ENCODE peak calls at places on chromosomes 2 and 18, in seven cellular contexts. Z is prostate gland, I is K562, Y is sigmoid colon, U is upper lobe of left lung, C is stomach, H is HCT116. E is an unnamed sample.

GRCh38 chr18:48992791-48993555 is 42.2 kb upstream of the SMAD7 start:
- DNase-seq in I (no peak), U (peak), C (no peak), Y (no peak), Z (no peak), H (no peak), E (no peak)

GRCh38 chr2:27798948-27799645 is 27.6 kb downstream of the MRPL33 start:
- DNase-seq in Y (peak), U (peak), I (no peak), C (no peak), H (peak), Z (no peak), E (peak)

GRCh38 chr2:218471982-218472381 is 53.1 kb downstream of the VIL1 start:
- DNase-seq in U (peak), Y (no peak), I (no peak), Z (no peak), C (no peak), H (no peak), E (no peak)

GRCh38 chr2:61421611-61422010 is 49.3 kb downstream of the USP34 start:
- DNase-seq in U (no peak), Z (no peak), I (no peak), H (no peak), Y (no peak), C (no peak), E (no peak)

GRCh38 chr2:197426723-197427122 is 8.1 kb downstream of the SF3B1 start:
- DNase-seq in U (no peak), H (no peak), C (no peak), I (no peak), Z (no peak), Y (no peak), E (no peak)

GRCh38 chr2:43021791-43022500 is 204.5 kb downstream of the ZFP36L2 start:
- DNase-seq in Z (no peak), C (peak), H (peak), I (peak), U (no peak), Y (peak), E (peak)

GRCh38 chr2:165428996-165429395 is 40.5 kb upstream of the CSRNP3 start:
- DNase-seq in C (no peak), Z (no peak), H (no peak), U (no peak), I (no peak), Y (no peak), E (no peak)

GRCh38 chr2:54456526-54457325 is 599 bp downstream of the SPTBN1 start:
- DNase-seq in Y (peak), H (no peak), I (peak), Z (no peak), U (no peak), C (no peak), E (peak)

GRCh38 chr2:51039581-51039980 is 7.6 kb upstream of the NRXN1 start:
- DNase-seq in Z (no peak), Y (no peak), C (no peak), I (no peak), U (no peak), H (no peak), E (no peak)

GRCh38 chr2:48343571-48344440 is 186.1 kb upstream of the STON1 start:
- DNase-seq in U (no peak), H (no peak), I (no peak), C (no peak), Y (no peak), Z (no peak), E (no peak)

GRCh38 chr2:241417626-241418025 is 61.5 kb downstream of the FARP2 start:
- DNase-seq in I (no peak), Y (no peak), U (no peak), H (no peak), Z (no peak), C (no peak), E (no peak)

GRCh38 chr2:197620113-197620512 is 55.3 kb downstream of the RFTN2 start:
- DNase-seq in U (no peak), Z (no peak), I (no peak), Y (no peak), H (no peak), C (no peak), E (no peak)

GRCh38 chr2:127153691-127154158 is 46.8 kb upstream of the BIN1 start:
- DNase-seq in Y (peak), Z (no peak), H (no peak), U (no peak), C (no peak), I (no peak), E (no peak)

GRCh38 chr2:196670342-196670741 is 30.8 kb downstream of the CCDC150 start:
- DNase-seq in H (no peak), Y (no peak), U (no peak), Z (no peak), I (no peak), C (no peak), E (no peak)

GRCh38 chr2:155250800-155251199 is 552.3 kb downstream of the KCNJ3 start:
- DNase-seq in H (peak), I (no peak), Z (no peak), U (no peak), C (no peak), Y (no peak), E (no peak)

GRCh38 chr2:133774675-133775005 is 206.4 kb upstream of the NCKAP5 start:
- DNase-seq in U (no peak), C (peak), Y (peak), I (no peak), Z (peak), H (no peak), E (peak)

GRCh38 chr18:22170421-22171262 is 1.3 kb downstream of the GATA6 start:
- DNase-seq in U (no peak), H (no peak), Z (peak), C (no peak), I (no peak), Y (peak), E (peak)

GRCh38 chr18:3857544-3857943 is 407.6 kb downstream of the TGIF1 start:
- DNase-seq in I (no peak), H (no peak), U (no peak), Y (no peak), Z (no peak), C (no peak), E (no peak)
- TF ChIP-seq POLR2A in I (no peak), H (no peak), U (no peak), Y (no peak), Z (no peak), C (no peak), E (no peak)

DNA sequence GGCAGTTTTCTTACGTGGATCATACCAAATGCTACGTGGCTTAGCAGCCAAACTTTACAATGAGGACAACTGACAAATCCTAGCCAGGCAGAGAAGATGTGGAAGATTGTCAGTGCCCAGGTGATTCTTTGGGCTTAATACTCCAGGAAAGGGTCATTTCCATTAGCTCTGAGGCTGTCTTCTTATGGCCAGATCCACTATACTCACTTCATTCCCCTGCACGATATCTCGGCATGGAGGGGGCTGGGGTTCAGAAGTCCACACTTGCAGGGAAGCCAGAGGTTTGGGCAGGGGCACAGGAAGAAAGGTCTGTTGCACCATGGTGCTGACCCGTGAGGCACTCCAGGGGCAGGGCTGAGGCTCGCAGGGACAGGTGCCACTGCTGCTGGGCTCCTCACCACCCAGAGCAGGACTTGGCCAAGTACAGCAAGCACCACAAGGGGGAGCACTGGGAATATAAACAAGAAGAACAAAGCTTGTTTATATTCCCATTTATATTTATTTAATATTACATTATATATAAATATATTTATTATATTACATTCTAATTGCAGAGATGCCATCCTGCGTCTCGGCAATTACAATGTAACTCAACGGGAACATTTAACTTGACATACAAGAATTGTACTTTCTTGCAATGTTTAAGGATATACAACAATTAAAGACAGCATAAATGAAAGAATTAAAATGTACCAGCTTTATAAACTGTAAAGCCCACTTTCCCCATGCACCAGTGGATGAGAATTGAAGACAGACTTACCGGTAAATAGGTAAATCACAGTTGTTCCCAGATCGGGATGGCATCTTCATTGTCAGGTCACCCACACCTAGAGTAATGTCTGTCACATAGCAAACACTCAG is 27.2 kb downstream of the CLUL1 start:
- DNase-seq in Y (peak), H (peak), U (peak), Z (peak), C (peak), I (peak), E (peak)
- H3K27ac ChIP-seq in Y (no peak), H (no peak), U (no peak), Z (no peak), C (no peak), I (no peak), E (no peak)

DNA sequence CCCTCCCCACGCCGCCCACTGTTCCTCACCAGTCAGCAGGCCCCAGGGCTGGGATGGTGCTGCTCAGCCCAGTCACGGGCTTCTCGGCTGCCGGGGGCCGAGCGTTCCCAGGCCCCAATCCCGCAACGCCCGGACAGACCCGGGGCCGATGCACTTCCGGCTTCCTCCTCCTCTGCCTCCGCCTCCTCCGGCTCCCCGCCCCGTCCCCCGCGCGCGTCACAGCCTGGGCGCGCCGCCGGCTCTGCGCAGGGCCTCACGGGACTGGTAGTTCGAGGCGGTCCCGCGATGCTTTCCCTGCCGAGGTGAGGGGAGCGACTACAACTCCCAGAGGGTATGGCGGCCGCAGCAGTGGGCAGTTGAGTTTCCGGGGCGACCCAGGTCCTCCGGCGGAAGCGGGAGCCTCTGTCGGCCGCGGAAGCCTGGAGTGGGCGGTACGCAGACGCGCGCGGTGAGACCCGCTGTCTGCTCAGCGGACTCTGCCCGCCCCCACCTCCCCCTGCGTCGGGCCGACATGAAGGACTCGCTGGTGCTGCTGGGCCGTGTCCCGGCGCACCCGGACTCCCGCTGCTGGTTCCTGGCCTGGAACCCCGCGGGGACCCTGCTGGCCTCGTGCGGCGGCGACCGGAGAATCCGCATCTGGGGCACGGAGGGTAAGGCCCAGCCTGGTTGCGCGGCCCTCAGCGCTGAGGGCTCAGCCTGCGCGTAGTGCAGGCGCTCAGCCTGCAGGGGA is at the start of the genes CIAO1 and TMEM127:
- DNase-seq in Y (peak), C (peak), I (peak), H (peak), U (peak), Z (peak), E (peak)
- TF ChIP-seq POLR2AphosphoS5 in Y (peak), C (peak), I (peak), H (peak), U (peak), Z (peak), E (peak)

GRCh38 chr2:98460573-98461560 is 16.2 kb downstream of the INPP4A start:
- DNase-seq in C (peak), H (no peak), Y (peak), U (no peak), I (no peak), Z (no peak), E (peak)
- TF ChIP-seq POLR2A in C (no peak), H (no peak), Y (no peak), U (no peak), I (no peak), Z (no peak), E (no peak)

DNA sequence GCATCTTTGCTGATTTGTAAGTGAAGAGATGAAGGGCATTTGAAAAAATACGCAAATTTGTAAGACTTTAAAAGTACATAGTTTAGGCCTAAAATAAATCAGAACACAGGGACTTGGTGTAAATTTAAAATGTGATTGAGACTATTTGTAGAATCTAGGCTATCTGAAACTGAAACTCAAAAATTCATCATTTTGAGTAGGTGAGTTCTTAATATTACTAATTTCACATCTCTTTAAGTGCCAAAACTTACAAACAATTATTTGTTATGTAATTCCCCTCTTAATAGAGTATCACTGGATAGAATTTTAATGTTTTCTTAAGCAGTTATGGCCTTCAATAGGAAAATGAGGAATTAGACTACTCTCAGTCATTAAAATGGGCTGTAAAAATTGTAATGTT is 14.0 kb upstream of the HRH4 start:
- DNase-seq in U (no peak), Z (no peak), I (no peak), Y (no peak), C (no peak), H (no peak), E (no peak)
- H3K27ac ChIP-seq in U (no peak), Z (no peak), I (no peak), Y (no peak), C (no peak), H (no peak), E (no peak)

DNA sequence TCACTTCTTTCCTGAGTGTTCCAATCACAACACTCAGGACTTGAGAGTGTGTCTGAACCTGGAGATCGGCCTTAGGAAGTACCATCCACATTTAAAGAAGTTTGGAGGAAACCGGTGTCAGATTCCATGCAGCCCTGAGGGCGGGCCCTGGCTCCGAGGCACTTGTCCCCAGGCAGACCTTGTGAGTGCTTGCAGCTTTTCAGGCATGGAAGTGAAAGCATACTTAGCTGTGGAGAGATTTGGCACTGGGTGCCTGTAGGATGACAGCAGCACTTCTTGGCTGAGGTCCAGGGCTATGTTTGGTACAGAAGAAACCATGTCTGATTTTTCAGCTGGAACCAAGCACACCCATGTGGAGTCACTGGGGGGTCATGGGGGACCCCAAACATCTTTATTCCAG is 230.8 kb downstream of the SEPTIN10 start:
- DNase-seq in U (peak), Y (peak), C (peak), I (no peak), H (no peak), Z (peak), E (peak)
- TF ChIP-seq POLR2AphosphoS5 in U (no peak), Y (no peak), C (no peak), I (no peak), H (no peak), Z (peak), E (no peak)

GRCh38 chr18:75257596-75257995 is 47.0 kb downstream of the TSHZ1 start:
- DNase-seq in H (no peak), Y (no peak), C (no peak), U (no peak), I (no peak), Z (no peak), E (no peak)
- TF ChIP-seq POLR2A in H (no peak), Y (no peak), C (no peak), U (no peak), I (no peak), Z (no peak), E (no peak)

DNA sequence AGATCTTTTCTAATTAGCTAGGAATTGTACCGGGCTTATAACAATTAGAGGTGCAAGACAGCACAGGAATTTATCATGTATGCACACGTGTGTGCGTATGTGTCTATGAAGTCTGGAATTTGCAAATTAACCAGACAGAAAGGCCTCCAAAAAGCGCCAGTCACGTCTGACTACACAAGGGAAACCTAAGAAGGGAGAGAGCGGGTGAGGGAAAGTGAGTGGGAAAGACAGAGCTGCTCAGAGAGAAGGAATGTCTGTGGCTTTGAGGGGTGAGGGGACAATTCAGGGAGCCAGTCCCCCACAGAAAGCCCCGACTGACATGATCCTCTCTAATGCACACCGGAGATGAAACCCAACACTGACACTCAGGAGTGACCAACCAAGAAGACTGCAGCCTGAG is 197.7 kb upstream of the SH3BP4 start:
- DNase-seq in C (no peak), Y (no peak), U (no peak), Z (no peak), H (no peak), I (no peak), E (no peak)
- H3K27ac ChIP-seq in C (no peak), Y (no peak), U (no peak), Z (no peak), H (no peak), I (no peak), E (no peak)

DNA sequence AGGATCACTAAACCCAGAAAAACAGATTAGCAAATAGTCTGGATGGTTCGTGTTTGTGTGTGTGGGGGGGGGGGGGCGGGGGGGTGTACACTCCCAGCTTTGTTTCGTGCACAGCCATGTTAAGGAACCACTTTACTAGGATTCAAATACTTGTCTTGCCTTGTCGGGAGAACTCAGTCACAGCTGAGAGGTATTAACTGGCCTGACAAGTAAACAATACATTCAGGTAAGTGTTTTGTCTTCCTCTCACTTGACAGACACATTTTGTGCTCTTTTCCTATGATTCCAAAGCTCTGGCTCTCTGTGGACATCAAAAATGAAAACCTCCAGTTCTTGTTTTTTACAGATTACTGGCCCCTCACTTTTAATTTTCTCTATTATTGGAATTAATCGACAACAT is 173.5 kb downstream of the LRP1B start:
- DNase-seq in C (no peak), Y (no peak), Z (no peak), I (no peak), U (no peak), H (no peak), E (no peak)
- TF ChIP-seq POLR2AphosphoS5 in C (no peak), Y (no peak), Z (no peak), I (no peak), U (no peak), H (no peak), E (no peak)